ENCODE peak calls at places on chromosome 10, in six cellular contexts. U is Peyer's patch, W is testis, V is HCT116, B is endothelial cell of umbilical vein, M is transverse colon. X is an unnamed sample.

GRCh38 chr10:101779544-101780186 is 3.6 kb downstream of the NPM3 start:
- DNase-seq in V (peak), W (peak), U (peak), B (peak), M (peak), X (no peak)

GRCh38 chr10:22133640-22134624 is 83.9 kb downstream of the EBLN1 start:
- DNase-seq in M (no peak), B (no peak), V (no peak), U (no peak), W (no peak), X (no peak)

GRCh38 chr10:70169011-70169410 is 1.3 kb downstream of the SAR1A start:
- DNase-seq in M (no peak), V (no peak), U (no peak), B (no peak), W (no peak), X (no peak)

GRCh38 chr10:112915590-112916572 is 34.2 kb upstream of the TCF7L2 start:
- DNase-seq in U (peak), B (no peak), V (peak), W (no peak), M (peak), X (peak)

GRCh38 chr10:113087082-113088029 is 137.3 kb downstream of the TCF7L2 start:
- DNase-seq in V (peak), W (no peak), B (peak), U (peak), M (peak), X (peak)

GRCh38 chr10:22666287-22667092 is 47.9 kb downstream of the PIP4K2A start:
- DNase-seq in U (peak), V (no peak), M (peak), B (no peak), W (no peak), X (no peak)

GRCh38 chr10:71694567-71694968 is 25.0 kb downstream of the C10orf105 start:
- DNase-seq in V (no peak), U (peak), M (peak), W (peak), B (peak), X (no peak)

GRCh38 chr10:96910488-96911395 is 78.6 kb downstream of the LCOR start:
- DNase-seq in V (peak), M (no peak), B (peak), W (no peak), U (no peak), X (peak)

GRCh38 chr10:70918851-70919530 is 30.6 kb upstream of the PCBD1 start:
- DNase-seq in B (no peak), M (peak), U (no peak), V (no peak), W (no peak), X (no peak)

GRCh38 chr10:72387187-72387586 is 32.5 kb upstream of the DNAJB12 start:
- DNase-seq in W (no peak), V (no peak), B (no peak), U (no peak), M (no peak), X (no peak)

GRCh38 chr10:122474145-122474739 is 12.9 kb downstream of the HTRA1 start:
- DNase-seq in M (no peak), U (no peak), V (no peak), W (peak), B (peak), X (no peak)

GRCh38 chr10:51892965-51893658 is 193.7 kb upstream of the CSTF2T start:
- DNase-seq in W (no peak), V (peak), B (peak), M (peak), U (no peak), X (peak)

GRCh38 chr10:2067015-2067414 is 329.7 kb upstream of the ADARB2 start:
- DNase-seq in W (no peak), V (no peak), U (no peak), M (no peak), B (no peak), X (no peak)

GRCh38 chr10:130727766-130728490 is 583.6 kb downstream of the TCERG1L start:
- DNase-seq in M (no peak), U (no peak), V (no peak), B (no peak), W (peak), X (no peak)

GRCh38 chr10:86410542-86411124 is 44.0 kb upstream of the GRID1 start:
- DNase-seq in U (no peak), M (no peak), V (no peak), B (no peak), W (no peak), X (no peak)

GRCh38 chr10:126204320-126204719 is 184.0 kb downstream of the ADAM12 start:
- DNase-seq in M (no peak), V (no peak), W (no peak), B (no peak), U (no peak), X (no peak)

GRCh38 chr10:51960494-51960895 is 261.1 kb upstream of the CSTF2T start:
- DNase-seq in M (no peak), U (no peak), V (peak), W (no peak), B (peak), X (peak)

GRCh38 chr10:42875792-42876191 is 93.2 kb downstream of the BMS1 start:
- DNase-seq in M (no peak), B (no peak), W (no peak), V (no peak), U (no peak), X (peak)

GRCh38 chr10:29858352-29859267 is 200.8 kb downstream of the JCAD start:
- DNase-seq in V (peak), W (peak), U (peak), B (peak), M (peak), X (peak)

GRCh38 chr10:27241640-27242472 is 1.3 kb upstream of the ACBD5 start:
- DNase-seq in V (peak), B (peak), M (peak), W (peak), U (peak), X (peak)

GRCh38 chr10:63416376-63416775 is 49.4 kb downstream of the JMJD1C start:
- DNase-seq in W (no peak), U (no peak), V (no peak), M (no peak), B (peak), X (no peak)

GRCh38 chr10:60312818-60313588 is 76.7 kb downstream of the ANK3 start:
- DNase-seq in V (peak), M (no peak), B (peak), U (no peak), W (no peak), X (no peak)

GRCh38 chr10:132697568-132698200 is 88.3 kb downstream of the NKX6-2 start:
- DNase-seq in W (no peak), V (no peak), B (no peak), M (no peak), U (peak), X (no peak)

GRCh38 chr10:17910144-17910789 is 41.5 kb upstream of the SLC39A12 start:
- DNase-seq in W (peak), V (peak), B (peak), U (peak), M (peak), X (peak)

GRCh38 chr10:46308666-46309450 is 22.1 kb downstream of the ANTXRL start:
- DNase-seq in V (no peak), B (no peak), U (peak), M (peak), W (no peak), X (no peak)

GRCh38 chr10:76195990-76196389 is 764.6 kb downstream of the LRMDA start:
- DNase-seq in M (no peak), V (no peak), W (no peak), U (no peak), B (no peak), X (no peak)

GRCh38 chr10:78634389-78634815 is 434.4 kb upstream of the ZMIZ1 start:
- DNase-seq in W (no peak), M (no peak), B (no peak), V (no peak), U (no peak), X (peak)

GRCh38 chr10:3173173-3173878 is 744 bp upstream of the PITRM1 start:
- DNase-seq in M (peak), B (no peak), W (peak), U (peak), V (peak), X (peak)
- TF ChIP-seq POLR2A in M (no peak), B (no peak), W (no peak), U (no peak), V (no peak), X (no peak)

DNA sequence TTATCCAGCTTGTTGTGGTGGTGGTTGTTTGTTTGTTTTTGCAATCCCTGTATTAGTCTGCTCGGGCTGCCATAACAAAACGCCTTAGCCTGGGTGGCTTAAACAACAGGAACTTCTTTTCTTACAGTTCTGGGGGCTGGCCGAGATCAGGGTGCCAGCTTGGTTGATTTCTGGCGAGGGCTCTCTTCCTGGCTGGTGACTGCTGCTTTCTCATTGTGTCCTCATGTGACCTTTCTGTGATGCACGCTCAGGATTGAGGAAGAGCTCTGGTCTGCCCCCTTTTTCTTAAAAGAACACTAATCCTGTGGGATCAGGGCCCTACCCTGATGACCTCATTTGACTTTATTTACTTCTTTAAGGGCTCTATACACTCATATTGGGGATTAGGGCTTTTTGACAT is 107.1 kb upstream of the NRP1 start:
- DNase-seq in M (no peak), V (no peak), B (no peak), W (no peak), U (no peak), X (no peak)
- TF ChIP-seq POLR2A in M (no peak), V (no peak), B (no peak), W (no peak), U (no peak), X (no peak)

GRCh38 chr10:95289003-95289920 is 1.5 kb downstream of the PDLIM1 start:
- DNase-seq in U (peak), W (no peak), B (no peak), V (no peak), M (peak), X (no peak)
- TF ChIP-seq POLR2A in U (peak), W (no peak), B (no peak), V (no peak), M (peak), X (no peak)

DNA sequence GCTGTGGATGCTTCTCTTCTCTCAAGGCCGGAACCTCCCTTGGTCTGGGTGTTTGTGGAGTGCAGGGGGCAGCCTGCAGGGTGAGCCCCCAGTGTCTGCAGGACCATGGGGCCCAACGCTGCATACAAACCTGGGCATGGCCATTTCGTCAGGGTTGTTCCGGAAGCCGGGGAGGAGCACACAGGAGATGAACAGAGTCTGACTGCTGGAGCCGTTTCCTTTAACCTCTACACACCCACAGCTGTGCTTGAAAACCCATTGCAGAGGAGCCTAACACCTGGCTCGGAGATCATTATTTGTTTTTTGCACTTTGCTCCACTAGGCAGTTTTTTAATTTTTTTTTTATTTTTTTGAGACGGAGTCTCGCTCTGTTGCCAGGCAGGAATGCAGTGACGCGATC is 167.6 kb upstream of the INSYN2A start:
- DNase-seq in U (no peak), W (no peak), V (no peak), B (no peak), M (no peak), X (no peak)
- TF ChIP-seq POLR2A in U (no peak), W (no peak), V (no peak), B (no peak), M (no peak), X (no peak)

GRCh38 chr10:48279081-48279751 is 4.7 kb upstream of the FRMPD2 start:
- DNase-seq in U (no peak), B (no peak), M (no peak), V (no peak), W (no peak), X (no peak)
- TF ChIP-seq POLR2A in U (no peak), B (no peak), M (no peak), V (no peak), W (no peak), X (no peak)

X was measured in H54.